ENCODE peak calls at places on chromosomes 6 and 20, in eight cellular contexts. One of them, this sample, is unnamed.

GRCh38 chr6:150368762-150369161 is at the start of gene IYD:
- DNase-seq in naive B cell: no peak
- DNase-seq in body of pancreas: peak
- DNase-seq in RWPE1: no peak
- DNase-seq in activated T-helper 1 cell treated with anti-CD3 and anti-CD28 coated beads, Interleukin-12 subunit alpha, Interleukin-12 subunit beta, Interleukin-2, Interleukin-4 antibody, amounts not matched to agents 30 ng/mL and 10 ng/mL and 1 ng/mL, durations not matched to agents 14 hours and 24 hours and 36 hours: no peak
- DNase-seq in AG09309: no peak
- DNase-seq in lung microvascular endothelial cell: no peak
- DNase-seq in kidney tubule cell: no peak
- DNase-seq in this sample: no peak

GRCh38 chr20:48107560-48107959 is 322.3 kb upstream of the SULF2 start:
- DNase-seq in naive B cell: no peak
- DNase-seq in body of pancreas: no peak
- DNase-seq in RWPE1: peak
- DNase-seq in activated T-helper 1 cell treated with anti-CD3 and anti-CD28 coated beads, Interleukin-12 subunit alpha, Interleukin-12 subunit beta, Interleukin-2, Interleukin-4 antibody, amounts not matched to agents 30 ng/mL and 10 ng/mL and 1 ng/mL, durations not matched to agents 14 hours and 24 hours and 36 hours: no peak
- DNase-seq in AG09309: peak
- DNase-seq in lung microvascular endothelial cell: peak
- DNase-seq in kidney tubule cell: peak
- DNase-seq in this sample: no peak

GRCh38 chr6:87151786-87152527 is 3.4 kb upstream of the ZNF292 start:
- DNase-seq in naive B cell: peak
- DNase-seq in body of pancreas: peak
- DNase-seq in RWPE1: peak
- DNase-seq in activated T-helper 1 cell treated with anti-CD3 and anti-CD28 coated beads, Interleukin-12 subunit alpha, Interleukin-12 subunit beta, Interleukin-2, Interleukin-4 antibody, amounts not matched to agents 30 ng/mL and 10 ng/mL and 1 ng/mL, durations not matched to agents 14 hours and 24 hours and 36 hours: peak
- DNase-seq in AG09309: no peak
- DNase-seq in lung microvascular endothelial cell: peak
- DNase-seq in kidney tubule cell: peak
- DNase-seq in this sample: no peak

GRCh38 chr6:53662457-53662856 is 3.1 kb downstream of the KLHL31 start:
- DNase-seq in naive B cell: no peak
- DNase-seq in body of pancreas: no peak
- DNase-seq in RWPE1: no peak
- DNase-seq in activated T-helper 1 cell treated with anti-CD3 and anti-CD28 coated beads, Interleukin-12 subunit alpha, Interleukin-12 subunit beta, Interleukin-2, Interleukin-4 antibody, amounts not matched to agents 30 ng/mL and 10 ng/mL and 1 ng/mL, durations not matched to agents 14 hours and 24 hours and 36 hours: no peak
- DNase-seq in AG09309: no peak
- DNase-seq in lung microvascular endothelial cell: no peak
- DNase-seq in kidney tubule cell: no peak
- DNase-seq in this sample: no peak

GRCh38 chr6:157300436-157300835 is 22.9 kb downstream of the TMEM242 start:
- DNase-seq in naive B cell: no peak
- DNase-seq in body of pancreas: no peak
- DNase-seq in RWPE1: no peak
- DNase-seq in activated T-helper 1 cell treated with anti-CD3 and anti-CD28 coated beads, Interleukin-12 subunit alpha, Interleukin-12 subunit beta, Interleukin-2, Interleukin-4 antibody, amounts not matched to agents 30 ng/mL and 10 ng/mL and 1 ng/mL, durations not matched to agents 14 hours and 24 hours and 36 hours: no peak
- DNase-seq in AG09309: no peak
- DNase-seq in lung microvascular endothelial cell: no peak
- DNase-seq in kidney tubule cell: no peak
- DNase-seq in this sample: no peak

GRCh38 chr6:126086560-126086959 is 100.2 kb downstream of the TRMT11 start:
- DNase-seq in naive B cell: no peak
- DNase-seq in body of pancreas: no peak
- DNase-seq in RWPE1: no peak
- DNase-seq in activated T-helper 1 cell treated with anti-CD3 and anti-CD28 coated beads, Interleukin-12 subunit alpha, Interleukin-12 subunit beta, Interleukin-2, Interleukin-4 antibody, amounts not matched to agents 30 ng/mL and 10 ng/mL and 1 ng/mL, durations not matched to agents 14 hours and 24 hours and 36 hours: no peak
- DNase-seq in AG09309: no peak
- DNase-seq in lung microvascular endothelial cell: no peak
- DNase-seq in kidney tubule cell: no peak
- DNase-seq in this sample: no peak

GRCh38 chr6:107917468-107918375 is 40.3 kb downstream of the SEC63 start:
- DNase-seq in naive B cell: no peak
- DNase-seq in body of pancreas: no peak
- DNase-seq in RWPE1: no peak
- DNase-seq in activated T-helper 1 cell treated with anti-CD3 and anti-CD28 coated beads, Interleukin-12 subunit alpha, Interleukin-12 subunit beta, Interleukin-2, Interleukin-4 antibody, amounts not matched to agents 30 ng/mL and 10 ng/mL and 1 ng/mL, durations not matched to agents 14 hours and 24 hours and 36 hours: no peak
- DNase-seq in AG09309: no peak
- DNase-seq in lung microvascular endothelial cell: no peak
- DNase-seq in kidney tubule cell: no peak
- DNase-seq in this sample: no peak

GRCh38 chr6:27743787-27744186 is 168.4 kb downstream of the OR2B2 start:
- DNase-seq in naive B cell: no peak
- DNase-seq in body of pancreas: no peak
- DNase-seq in RWPE1: no peak
- DNase-seq in activated T-helper 1 cell treated with anti-CD3 and anti-CD28 coated beads, Interleukin-12 subunit alpha, Interleukin-12 subunit beta, Interleukin-2, Interleukin-4 antibody, amounts not matched to agents 30 ng/mL and 10 ng/mL and 1 ng/mL, durations not matched to agents 14 hours and 24 hours and 36 hours: no peak
- DNase-seq in AG09309: no peak
- DNase-seq in lung microvascular endothelial cell: no peak
- DNase-seq in kidney tubule cell: no peak
- DNase-seq in this sample: no peak

GRCh38 chr6:95087394-95088097 is 489.8 kb upstream of the MANEA start:
- DNase-seq in naive B cell: no peak
- DNase-seq in body of pancreas: peak
- DNase-seq in RWPE1: peak
- DNase-seq in activated T-helper 1 cell treated with anti-CD3 and anti-CD28 coated beads, Interleukin-12 subunit alpha, Interleukin-12 subunit beta, Interleukin-2, Interleukin-4 antibody, amounts not matched to agents 30 ng/mL and 10 ng/mL and 1 ng/mL, durations not matched to agents 14 hours and 24 hours and 36 hours: no peak
- DNase-seq in AG09309: no peak
- DNase-seq in lung microvascular endothelial cell: peak
- DNase-seq in kidney tubule cell: peak
- DNase-seq in this sample: peak

GRCh38 chr6:167826230-167827061 is at the start of gene AFDN:
- DNase-seq in naive B cell: peak
- DNase-seq in body of pancreas: peak
- DNase-seq in RWPE1: peak
- DNase-seq in activated T-helper 1 cell treated with anti-CD3 and anti-CD28 coated beads, Interleukin-12 subunit alpha, Interleukin-12 subunit beta, Interleukin-2, Interleukin-4 antibody, amounts not matched to agents 30 ng/mL and 10 ng/mL and 1 ng/mL, durations not matched to agents 14 hours and 24 hours and 36 hours: peak
- DNase-seq in AG09309: no peak
- DNase-seq in lung microvascular endothelial cell: peak
- DNase-seq in kidney tubule cell: peak
- DNase-seq in this sample: no peak

GRCh38 chr6:4338884-4339283 is 203.5 kb upstream of the ECI2 start:
- DNase-seq in naive B cell: no peak
- DNase-seq in body of pancreas: no peak
- DNase-seq in RWPE1: no peak
- DNase-seq in activated T-helper 1 cell treated with anti-CD3 and anti-CD28 coated beads, Interleukin-12 subunit alpha, Interleukin-12 subunit beta, Interleukin-2, Interleukin-4 antibody, amounts not matched to agents 30 ng/mL and 10 ng/mL and 1 ng/mL, durations not matched to agents 14 hours and 24 hours and 36 hours: no peak
- DNase-seq in AG09309: no peak
- DNase-seq in lung microvascular endothelial cell: no peak
- DNase-seq in kidney tubule cell: no peak
- DNase-seq in this sample: no peak

GRCh38 chr20:56422824-56423189 is 10.7 kb downstream of the CASS4 start:
- DNase-seq in naive B cell: no peak
- DNase-seq in body of pancreas: no peak
- DNase-seq in RWPE1: no peak
- DNase-seq in activated T-helper 1 cell treated with anti-CD3 and anti-CD28 coated beads, Interleukin-12 subunit alpha, Interleukin-12 subunit beta, Interleukin-2, Interleukin-4 antibody, amounts not matched to agents 30 ng/mL and 10 ng/mL and 1 ng/mL, durations not matched to agents 14 hours and 24 hours and 36 hours: no peak
- DNase-seq in AG09309: no peak
- DNase-seq in lung microvascular endothelial cell: no peak
- DNase-seq in kidney tubule cell: no peak
- DNase-seq in this sample: no peak

GRCh38 chr6:36613200-36613995 is 19.2 kb downstream of the SRSF3 start:
- DNase-seq in naive B cell: no peak
- DNase-seq in body of pancreas: no peak
- DNase-seq in RWPE1: no peak
- DNase-seq in activated T-helper 1 cell treated with anti-CD3 and anti-CD28 coated beads, Interleukin-12 subunit alpha, Interleukin-12 subunit beta, Interleukin-2, Interleukin-4 antibody, amounts not matched to agents 30 ng/mL and 10 ng/mL and 1 ng/mL, durations not matched to agents 14 hours and 24 hours and 36 hours: no peak
- DNase-seq in AG09309: no peak
- DNase-seq in lung microvascular endothelial cell: no peak
- DNase-seq in kidney tubule cell: no peak
- DNase-seq in this sample: no peak

GRCh38 chr20:36093025-36093803 is 61.3 kb upstream of the EPB41L1 start:
- DNase-seq in naive B cell: peak
- DNase-seq in body of pancreas: peak
- DNase-seq in RWPE1: no peak
- DNase-seq in activated T-helper 1 cell treated with anti-CD3 and anti-CD28 coated beads, Interleukin-12 subunit alpha, Interleukin-12 subunit beta, Interleukin-2, Interleukin-4 antibody, amounts not matched to agents 30 ng/mL and 10 ng/mL and 1 ng/mL, durations not matched to agents 14 hours and 24 hours and 36 hours: no peak
- DNase-seq in AG09309: no peak
- DNase-seq in lung microvascular endothelial cell: peak
- DNase-seq in kidney tubule cell: peak
- DNase-seq in this sample: no peak